ENCODE peak calls at places on chromosomes 5 and 9, in ten cellular contexts. K is epithelial cell of proximal tubule, C is AG09319, I is natural killer cell, W is endothelial cell, N is HFFc6, H is A549, X is Calu3, U is BJ, P is A673. Q is an unnamed sample.

GRCh38 chr5:96601811-96602244 is 60.3 kb upstream of the CAST start:
- DNase-seq in K (peak), C (peak), I (no peak), W (peak), N (peak), H (peak), X (peak), U (no peak), P (peak), Q (peak)

GRCh38 chr9:37172511-37172910 is 52.1 kb downstream of the ZCCHC7 start:
- DNase-seq in K (no peak), C (no peak), I (no peak), W (no peak), N (no peak), H (no peak), X (no peak), U (no peak), P (no peak), Q (no peak)

GRCh38 chr5:81854915-81855314 is 104.0 kb upstream of the SSBP2 start:
- DNase-seq in K (no peak), C (no peak), I (no peak), W (no peak), N (no peak), H (no peak), X (no peak), U (no peak), P (peak), Q (no peak)

GRCh38 chr9:121684381-121685145 is 33.1 kb downstream of the DAB2IP start:
- DNase-seq in K (no peak), C (no peak), I (no peak), W (peak), N (no peak), H (peak), X (peak), U (no peak), P (peak), Q (peak)

GRCh38 chr9:127489471-127490115 is 38.3 kb downstream of the LRSAM1 start:
- DNase-seq in K (no peak), C (no peak), I (no peak), W (peak), N (no peak), H (no peak), X (no peak), U (no peak), P (no peak), Q (no peak)

GRCh38 chr9:132838291-132838690 is 39.8 kb downstream of the AK8 start:
- DNase-seq in K (no peak), C (no peak), I (no peak), W (no peak), N (no peak), H (no peak), X (no peak), U (no peak), P (no peak), Q (no peak)

GRCh38 chr9:124320062-124320973 is 62.6 kb downstream of the NEK6 start:
- DNase-seq in K (no peak), C (peak), I (peak), W (peak), N (peak), H (peak), X (peak), U (no peak), P (peak), Q (peak)

GRCh38 chr5:107743357-107744000 is 72.7 kb upstream of the EFNA5 start:
- DNase-seq in K (peak), C (no peak), I (no peak), W (no peak), N (peak), H (peak), X (no peak), U (peak), P (peak), Q (no peak)

GRCh38 chr5:76690704-76691469 is 25.0 kb upstream of the F2R start:
- DNase-seq in K (no peak), C (no peak), I (no peak), W (no peak), N (peak), H (no peak), X (no peak), U (no peak), P (no peak), Q (no peak)

GRCh38 chr5:147216552-147217154 is 18.2 kb upstream of the STK32A start:
- DNase-seq in K (no peak), C (no peak), I (no peak), W (no peak), N (peak), H (no peak), X (no peak), U (no peak), P (no peak), Q (no peak)

GRCh38 chr9:113853333-113853732 is 22.8 kb upstream of the ZNF618 start:
- DNase-seq in K (no peak), C (no peak), I (no peak), W (no peak), N (no peak), H (peak), X (peak), U (no peak), P (no peak), Q (no peak)

GRCh38 chr5:135126688-135127603 is 92.9 kb upstream of the PITX1 start:
- DNase-seq in K (peak), C (no peak), I (no peak), W (no peak), N (no peak), H (peak), X (peak), U (no peak), P (no peak), Q (no peak)

GRCh38 chr5:9947231-9947693 is 302.4 kb downstream of the ATPSCKMT start:
- DNase-seq in K (peak), C (no peak), I (no peak), W (no peak), N (no peak), H (no peak), X (no peak), U (no peak), P (no peak), Q (no peak)

GRCh38 chr9:88342246-88342645 is 46.0 kb upstream of the SPIN1 start:
- DNase-seq in K (no peak), C (no peak), I (no peak), W (no peak), N (no peak), H (no peak), X (no peak), U (no peak), P (peak), Q (no peak)

GRCh38 chr5:148626986-148627385 is 27.3 kb downstream of the HTR4 start:
- DNase-seq in K (no peak), C (no peak), I (no peak), W (no peak), N (no peak), H (no peak), X (no peak), U (no peak), P (no peak), Q (no peak)

GRCh38 chr5:93395891-93396465 is 185.0 kb downstream of the NR2F1-AS1 start:
- DNase-seq in K (no peak), C (no peak), I (no peak), W (no peak), N (no peak), H (no peak), X (no peak), U (no peak), P (no peak), Q (no peak)

GRCh38 chr5:160173-160510 is 31.2 kb upstream of the LRRC14B start:
- DNase-seq in K (no peak), C (no peak), I (no peak), W (no peak), N (peak), H (no peak), X (no peak), U (no peak), P (no peak), Q (no peak)

GRCh38 chr9:109012876-109013677 is at the start of gene CTNNAL1:
- DNase-seq in K (no peak), C (peak), I (peak), W (peak), N (peak), H (peak), X (peak), U (peak), P (peak), Q (peak)

GRCh38 chr5:20680718-20681302 is 692.8 kb upstream of the CDH18 start:
- DNase-seq in K (no peak), C (no peak), I (no peak), W (no peak), N (no peak), H (no peak), X (no peak), U (no peak), P (no peak), Q (no peak)

GRCh38 chr5:28408186-28408585 is 1369.8 kb upstream of the CDH9 start:
- DNase-seq in K (peak), C (no peak), I (no peak), W (no peak), N (no peak), H (peak), X (peak), U (no peak), P (no peak), Q (no peak)

GRCh38 chr5:1285883-1286291 is 9.0 kb downstream of the TERT start:
- DNase-seq in K (no peak), C (no peak), I (peak), W (no peak), N (no peak), H (no peak), X (no peak), U (no peak), P (no peak), Q (no peak)

GRCh38 chr9:93128011-93128714 is 5.9 kb downstream of the NINJ1 start:
- DNase-seq in K (no peak), C (no peak), I (peak), W (no peak), N (no peak), H (no peak), X (no peak), U (no peak), P (no peak), Q (no peak)

GRCh38 chr5:124935060-124935459 is 188.6 kb upstream of the ZNF608 start:
- DNase-seq in K (no peak), C (no peak), I (peak), W (no peak), N (no peak), H (no peak), X (no peak), U (no peak), P (no peak), Q (peak)

GRCh38 chr5:34544403-34544802 is 111.7 kb upstream of the RAI14 start:
- DNase-seq in K (no peak), C (no peak), I (no peak), W (no peak), N (no peak), H (no peak), X (no peak), U (no peak), P (no peak), Q (no peak)

GRCh38 chr9:20640331-20641187 is 18.3 kb upstream of the MLLT3 start:
- DNase-seq in K (no peak), C (no peak), I (peak), W (no peak), N (peak), H (no peak), X (peak), U (no peak), P (peak), Q (peak)

GRCh38 chr9:121023064-121023463 is 27.0 kb downstream of the C5 start:
- DNase-seq in K (no peak), C (no peak), I (no peak), W (no peak), N (no peak), H (peak), X (peak), U (no peak), P (peak), Q (no peak)

GRCh38 chr9:116905131-116905724 is 218.1 kb downstream of the TRIM32 start:
- DNase-seq in K (no peak), C (no peak), I (no peak), W (no peak), N (no peak), H (no peak), X (no peak), U (no peak), P (no peak), Q (no peak)

GRCh38 chr5:52786391-52786790 is 1.3 kb upstream of the ITGA1 start:
- DNase-seq in K (no peak), C (no peak), I (no peak), W (no peak), N (no peak), H (no peak), X (no peak), U (no peak), P (no peak), Q (no peak)

GRCh38 chr5:52789378-52789777 is 1.7 kb downstream of the ITGA1 start:
- DNase-seq in K (no peak), C (no peak), I (no peak), W (no peak), N (no peak), H (no peak), X (no peak), U (no peak), P (no peak), Q (no peak)

GRCh38 chr5:52788505-52788821 is 747 bp downstream of the ITGA1 start:
- DNase-seq in K (no peak), C (no peak), I (no peak), W (no peak), N (no peak), H (no peak), X (no peak), U (no peak), P (no peak), Q (no peak)

GRCh38 chr5:52786937-52787599 is 648 bp upstream of the ITGA1 start:
- DNase-seq in K (no peak), C (no peak), I (no peak), W (no peak), N (no peak), H (no peak), X (peak), U (no peak), P (peak), Q (peak)

GRCh38 chr5:52787600-52788504 is at the start of the genes ITGA1 and PELO:
- DNase-seq in K (no peak), C (peak), I (peak), W (peak), N (peak), H (peak), X (peak), U (no peak), P (peak), Q (peak)
- TF ChIP-seq CTCF in K (peak), C (peak), I (no peak), W (peak), N (peak), H (peak), X (no peak), U (peak), P (no peak), Q (peak)

GRCh38 chr5:64206653-64207052 is 41.0 kb downstream of the RNF180 start:
- DNase-seq in K (no peak), C (no peak), I (no peak), W (no peak), N (no peak), H (no peak), X (no peak), U (no peak), P (no peak), Q (no peak)

GRCh38 chr5:64209353-64209752 is 43.7 kb downstream of the RNF180 start:
- DNase-seq in K (no peak), C (no peak), I (no peak), W (no peak), N (no peak), H (no peak), X (no peak), U (no peak), P (no peak), Q (no peak)

GRCh38 chr5:64213568-64213967 is 47.9 kb downstream of the RNF180 start:
- DNase-seq in K (no peak), C (no peak), I (no peak), W (no peak), N (no peak), H (no peak), X (no peak), U (no peak), P (no peak), Q (no peak)

GRCh38 chr5:64210866-64211265 is 45.2 kb downstream of the RNF180 start:
- DNase-seq in K (peak), C (peak), I (no peak), W (no peak), N (peak), H (no peak), X (peak), U (peak), P (peak), Q (no peak)

GRCh38 chr5:64207978-64208377 is 42.3 kb downstream of the RNF180 start:
- DNase-seq in K (no peak), C (no peak), I (no peak), W (no peak), N (no peak), H (no peak), X (peak), U (no peak), P (peak), Q (no peak)
- TF ChIP-seq CTCF in K (peak), C (peak), I (no peak), W (peak), N (peak), H (peak), X (no peak), U (no peak), P (peak), Q (no peak)

GRCh38 chr5:168424506-168425298 is 61.6 kb upstream of the RARS1 start:
- DNase-seq in K (no peak), C (peak), I (no peak), W (no peak), N (peak), H (no peak), X (no peak), U (no peak), P (no peak), Q (no peak)

GRCh38 chr5:168423478-168423877 is 62.8 kb upstream of the RARS1 start:
- DNase-seq in K (no peak), C (no peak), I (no peak), W (no peak), N (no peak), H (no peak), X (no peak), U (no peak), P (no peak), Q (no peak)

GRCh38 chr5:168420461-168420860 is 65.8 kb upstream of the RARS1 start:
- DNase-seq in K (no peak), C (no peak), I (no peak), W (no peak), N (no peak), H (no peak), X (no peak), U (no peak), P (no peak), Q (no peak)

GRCh38 chr5:168423971-168424370 is 62.3 kb upstream of the RARS1 start:
- DNase-seq in K (no peak), C (no peak), I (no peak), W (no peak), N (no peak), H (no peak), X (no peak), U (no peak), P (no peak), Q (no peak)

DNA sequence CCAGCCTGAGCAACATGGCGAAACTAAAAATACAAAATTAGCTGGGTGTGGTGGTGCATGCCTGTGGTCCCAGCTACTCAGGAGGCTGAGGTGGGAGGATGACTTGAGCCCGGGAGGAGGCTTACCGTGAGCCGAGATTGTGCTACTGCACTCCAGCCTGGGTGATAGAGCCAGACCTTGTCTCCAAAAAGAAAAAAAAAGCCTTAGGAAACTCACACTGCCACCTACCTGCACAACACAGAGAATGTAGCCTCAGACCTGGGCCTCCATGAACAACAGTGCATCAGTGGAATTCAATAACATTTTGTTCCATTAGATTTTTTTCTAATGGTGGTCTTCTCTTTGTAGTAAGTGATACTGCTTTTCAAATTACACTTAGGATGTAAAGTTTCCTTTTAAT is 63.8 kb upstream of the RARS1 start:
- DNase-seq in K (no peak), C (no peak), I (no peak), W (no peak), N (no peak), H (no peak), X (no peak), U (no peak), P (no peak), Q (no peak)
- TF ChIP-seq CTCF in K (peak), C (no peak), I (no peak), W (no peak), N (peak), H (peak), X (no peak), U (no peak), P (no peak), Q (no peak)

GRCh38 chr9:95726756-95727155 is 148.7 kb upstream of the ERCC6L2 start:
- DNase-seq in K (no peak), C (no peak), I (no peak), W (no peak), N (peak), H (peak), X (no peak), U (no peak), P (peak), Q (peak)
- TF ChIP-seq CTCF in K (peak), C (peak), I (peak), W (peak), N (peak), H (peak), X (no peak), U (peak), P (peak), Q (peak)

DNA sequence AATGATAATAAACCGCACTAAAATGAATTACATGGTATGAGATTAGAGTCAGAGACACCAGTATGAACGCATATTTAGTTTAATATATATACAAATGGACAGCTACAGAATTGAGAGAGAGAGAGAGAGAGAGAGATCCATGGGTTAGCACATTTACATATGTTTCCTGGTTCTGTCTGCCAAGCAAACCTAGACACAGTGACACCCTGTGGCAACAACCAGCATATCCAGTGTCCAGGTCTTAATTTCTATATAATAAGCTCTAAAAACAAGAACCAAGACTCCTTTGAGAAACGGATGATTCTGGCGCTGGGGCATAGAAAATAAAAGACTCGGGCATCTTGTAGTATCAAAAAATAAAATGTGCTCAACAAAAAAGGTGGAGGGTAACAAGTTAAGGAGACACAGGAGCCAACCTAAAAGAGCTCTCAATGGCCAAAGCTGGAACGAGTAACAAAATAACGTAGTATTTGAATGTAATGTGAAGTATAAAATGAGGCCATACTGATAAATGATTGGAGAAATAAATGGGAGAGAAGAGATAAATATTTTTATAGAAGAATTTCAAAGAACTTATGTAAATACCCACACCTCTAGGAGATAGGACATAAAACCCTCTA is 84.5 kb downstream of the RFX3 start:
- DNase-seq in K (peak), C (peak), I (no peak), W (peak), N (peak), H (peak), X (peak), U (no peak), P (peak), Q (peak)
- TF ChIP-seq CTCF in K (peak), C (peak), I (peak), W (no peak), N (peak), H (peak), X (peak), U (peak), P (peak), Q (peak)

Q was measured in GM13976.